ENCODE peak calls at places on chromosome 2, in seven cellular contexts. One of them, this sample, is unnamed.

GRCh38 chr2:216426166-216426777 is 14.0 kb downstream of the SMARCAL1 start:
- DNase-seq in upper lobe of left lung: no peak
- DNase-seq in spleen: no peak
- DNase-seq in esophagus muscularis mucosa: no peak
- DNase-seq in esophagus squamous epithelium: no peak
- DNase-seq in transverse colon: no peak
- DNase-seq in adrenal gland: no peak
- DNase-seq in this sample: no peak

GRCh38 chr2:222939208-222939846 is 78.5 kb downstream of the ACSL3 start:
- DNase-seq in upper lobe of left lung: peak
- DNase-seq in spleen: no peak
- DNase-seq in esophagus muscularis mucosa: no peak
- DNase-seq in esophagus squamous epithelium: no peak
- DNase-seq in transverse colon: peak
- DNase-seq in adrenal gland: peak
- DNase-seq in this sample: no peak

GRCh38 chr2:113872201-113872600 is 17.7 kb upstream of the ACTR3 start:
- DNase-seq in upper lobe of left lung: no peak
- DNase-seq in spleen: no peak
- DNase-seq in esophagus muscularis mucosa: no peak
- DNase-seq in esophagus squamous epithelium: no peak
- DNase-seq in transverse colon: no peak
- DNase-seq in adrenal gland: no peak
- DNase-seq in this sample: no peak

GRCh38 chr2:71417300-71418202 is 35.8 kb upstream of the DYSF start:
- DNase-seq in upper lobe of left lung: no peak
- DNase-seq in spleen: no peak
- DNase-seq in esophagus muscularis mucosa: no peak
- DNase-seq in esophagus squamous epithelium: no peak
- DNase-seq in transverse colon: no peak
- DNase-seq in adrenal gland: no peak
- DNase-seq in this sample: no peak

GRCh38 chr2:223046470-223047053 is 5.4 kb upstream of the KCNE4 start:
- DNase-seq in upper lobe of left lung: no peak
- DNase-seq in spleen: no peak
- DNase-seq in esophagus muscularis mucosa: no peak
- DNase-seq in esophagus squamous epithelium: no peak
- DNase-seq in transverse colon: no peak
- DNase-seq in adrenal gland: no peak
- DNase-seq in this sample: no peak

GRCh38 chr2:100780203-100781008 is 39.5 kb upstream of the NPAS2 start:
- DNase-seq in upper lobe of left lung: peak
- DNase-seq in spleen: no peak
- DNase-seq in esophagus muscularis mucosa: no peak
- DNase-seq in esophagus squamous epithelium: no peak
- DNase-seq in transverse colon: peak
- DNase-seq in adrenal gland: no peak
- DNase-seq in this sample: no peak

GRCh38 chr2:236830931-236831330 is 254.8 kb upstream of the COPS8 start:
- DNase-seq in upper lobe of left lung: no peak
- DNase-seq in spleen: no peak
- DNase-seq in esophagus muscularis mucosa: no peak
- DNase-seq in esophagus squamous epithelium: no peak
- DNase-seq in transverse colon: no peak
- DNase-seq in adrenal gland: no peak
- DNase-seq in this sample: no peak

GRCh38 chr2:65622499-65622898 is 190.1 kb upstream of the SPRED2 start:
- DNase-seq in upper lobe of left lung: no peak
- DNase-seq in spleen: no peak
- DNase-seq in esophagus muscularis mucosa: no peak
- DNase-seq in esophagus squamous epithelium: no peak
- DNase-seq in transverse colon: no peak
- DNase-seq in adrenal gland: no peak
- DNase-seq in this sample: no peak

GRCh38 chr2:174546519-174547506 is 50.8 kb downstream of the WIPF1 start:
- DNase-seq in upper lobe of left lung: no peak
- DNase-seq in spleen: no peak
- DNase-seq in esophagus muscularis mucosa: no peak
- DNase-seq in esophagus squamous epithelium: no peak
- DNase-seq in transverse colon: no peak
- DNase-seq in adrenal gland: peak
- DNase-seq in this sample: no peak

GRCh38 chr2:226661789-226662545 is 137.7 kb downstream of the IRS1 start:
- DNase-seq in upper lobe of left lung: no peak
- DNase-seq in spleen: no peak
- DNase-seq in esophagus muscularis mucosa: no peak
- DNase-seq in esophagus squamous epithelium: no peak
- DNase-seq in transverse colon: no peak
- DNase-seq in adrenal gland: peak
- DNase-seq in this sample: no peak

GRCh38 chr2:165697727-165698620 is 96.1 kb downstream of the GALNT3 start:
- DNase-seq in upper lobe of left lung: no peak
- DNase-seq in spleen: no peak
- DNase-seq in esophagus muscularis mucosa: no peak
- DNase-seq in esophagus squamous epithelium: no peak
- DNase-seq in transverse colon: no peak
- DNase-seq in adrenal gland: no peak
- DNase-seq in this sample: no peak

GRCh38 chr2:226114436-226114835 is 685.2 kb downstream of the IRS1 start:
- DNase-seq in upper lobe of left lung: no peak
- DNase-seq in spleen: no peak
- DNase-seq in esophagus muscularis mucosa: no peak
- DNase-seq in esophagus squamous epithelium: no peak
- DNase-seq in transverse colon: no peak
- DNase-seq in adrenal gland: no peak
- DNase-seq in this sample: no peak

GRCh38 chr2:234502919-234503285 is 6.0 kb upstream of the ARL4C start:
- DNase-seq in upper lobe of left lung: no peak
- DNase-seq in spleen: no peak
- DNase-seq in esophagus muscularis mucosa: no peak
- DNase-seq in esophagus squamous epithelium: no peak
- DNase-seq in transverse colon: no peak
- DNase-seq in adrenal gland: no peak
- DNase-seq in this sample: no peak

GRCh38 chr2:120878970-120879369 is 143.3 kb downstream of the GLI2 start:
- DNase-seq in upper lobe of left lung: no peak
- DNase-seq in spleen: no peak
- DNase-seq in esophagus muscularis mucosa: no peak
- DNase-seq in esophagus squamous epithelium: no peak
- DNase-seq in transverse colon: no peak
- DNase-seq in adrenal gland: no peak
- DNase-seq in this sample: no peak

GRCh38 chr2:174176898-174177297 is 71.4 kb downstream of the OLA1 start:
- DNase-seq in upper lobe of left lung: no peak
- DNase-seq in spleen: no peak
- DNase-seq in esophagus muscularis mucosa: no peak
- DNase-seq in esophagus squamous epithelium: no peak
- DNase-seq in transverse colon: no peak
- DNase-seq in adrenal gland: no peak
- DNase-seq in this sample: no peak

GRCh38 chr2:48943436-48943835 is 187.9 kb upstream of the LHCGR start:
- DNase-seq in upper lobe of left lung: no peak
- DNase-seq in spleen: no peak
- DNase-seq in esophagus muscularis mucosa: no peak
- DNase-seq in esophagus squamous epithelium: no peak
- DNase-seq in transverse colon: no peak
- DNase-seq in adrenal gland: no peak
- DNase-seq in this sample: no peak

GRCh38 chr2:219104107-219105050 is 43.7 kb upstream of the IHH start:
- DNase-seq in upper lobe of left lung: no peak
- DNase-seq in spleen: no peak
- DNase-seq in esophagus muscularis mucosa: no peak
- DNase-seq in esophagus squamous epithelium: no peak
- DNase-seq in transverse colon: no peak
- DNase-seq in adrenal gland: no peak
- DNase-seq in this sample: no peak

GRCh38 chr2:147045113-147045512 is 799.7 kb upstream of the ACVR2A start:
- DNase-seq in upper lobe of left lung: peak
- DNase-seq in spleen: no peak
- DNase-seq in esophagus muscularis mucosa: no peak
- DNase-seq in esophagus squamous epithelium: no peak
- DNase-seq in transverse colon: peak
- DNase-seq in adrenal gland: peak
- DNase-seq in this sample: no peak

GRCh38 chr2:60992985-60993392 is 24.5 kb upstream of the PEX13 start:
- DNase-seq in upper lobe of left lung: peak
- DNase-seq in spleen: peak
- DNase-seq in esophagus muscularis mucosa: no peak
- DNase-seq in esophagus squamous epithelium: no peak
- DNase-seq in transverse colon: no peak
- DNase-seq in adrenal gland: no peak
- DNase-seq in this sample: peak

GRCh38 chr2:202689898-202690297 is 55.1 kb downstream of the FAM117B start:
- DNase-seq in upper lobe of left lung: no peak
- DNase-seq in spleen: no peak
- DNase-seq in esophagus muscularis mucosa: no peak
- DNase-seq in esophagus squamous epithelium: no peak
- DNase-seq in transverse colon: no peak
- DNase-seq in adrenal gland: no peak
- DNase-seq in this sample: no peak

GRCh38 chr2:128469203-128469602 is 150.5 kb upstream of the HS6ST1 start:
- DNase-seq in upper lobe of left lung: no peak
- DNase-seq in spleen: no peak
- DNase-seq in esophagus muscularis mucosa: peak
- DNase-seq in esophagus squamous epithelium: no peak
- DNase-seq in transverse colon: no peak
- DNase-seq in adrenal gland: peak
- DNase-seq in this sample: no peak

GRCh38 chr2:179264238-179265081 is at the start of gene SESTD1:
- DNase-seq in upper lobe of left lung: peak
- DNase-seq in spleen: peak
- DNase-seq in esophagus muscularis mucosa: no peak
- DNase-seq in esophagus squamous epithelium: no peak
- DNase-seq in transverse colon: peak
- DNase-seq in adrenal gland: peak
- DNase-seq in this sample: peak

GRCh38 chr2:227450921-227451654 is 20.9 kb upstream of the AGFG1 start:
- DNase-seq in upper lobe of left lung: no peak
- DNase-seq in spleen: no peak
- DNase-seq in esophagus muscularis mucosa: peak
- DNase-seq in esophagus squamous epithelium: no peak
- DNase-seq in transverse colon: no peak
- DNase-seq in adrenal gland: no peak
- DNase-seq in this sample: no peak

GRCh38 chr2:7324706-7325105 is 407.5 kb downstream of the RNF144A start:
- DNase-seq in upper lobe of left lung: no peak
- DNase-seq in spleen: no peak
- DNase-seq in esophagus muscularis mucosa: no peak
- DNase-seq in esophagus squamous epithelium: no peak
- DNase-seq in transverse colon: no peak
- DNase-seq in adrenal gland: no peak
- DNase-seq in this sample: no peak

GRCh38 chr2:161122772-161123530 is 37.3 kb upstream of the TANK start:
- DNase-seq in upper lobe of left lung: peak
- DNase-seq in spleen: no peak
- DNase-seq in esophagus muscularis mucosa: no peak
- DNase-seq in esophagus squamous epithelium: no peak
- DNase-seq in transverse colon: peak
- DNase-seq in adrenal gland: peak
- DNase-seq in this sample: peak
- H3K4me3 ChIP-seq in upper lobe of left lung: no peak
- H3K4me3 ChIP-seq in spleen: peak
- H3K4me3 ChIP-seq in esophagus muscularis mucosa: peak
- H3K4me3 ChIP-seq in esophagus squamous epithelium: peak
- H3K4me3 ChIP-seq in transverse colon: no peak
- H3K4me3 ChIP-seq in adrenal gland: no peak
- H3K4me3 ChIP-seq in this sample: no peak

GRCh38 chr2:30332791-30333453 is 101.6 kb downstream of the LBH start:
- DNase-seq in upper lobe of left lung: no peak
- DNase-seq in spleen: no peak
- DNase-seq in esophagus muscularis mucosa: no peak
- DNase-seq in esophagus squamous epithelium: no peak
- DNase-seq in transverse colon: no peak
- DNase-seq in adrenal gland: no peak
- DNase-seq in this sample: no peak
- TF ChIP-seq POLR2A in upper lobe of left lung: no peak
- TF ChIP-seq POLR2A in spleen: no peak
- TF ChIP-seq POLR2A in esophagus muscularis mucosa: no peak
- TF ChIP-seq POLR2A in esophagus squamous epithelium: no peak
- TF ChIP-seq POLR2A in transverse colon: no peak
- TF ChIP-seq POLR2A in adrenal gland: no peak
- TF ChIP-seq POLR2A in this sample: no peak

GRCh38 chr2:233422050-233422639 is 67.9 kb downstream of the DGKD start:
- DNase-seq in upper lobe of left lung: peak
- DNase-seq in spleen: peak
- DNase-seq in esophagus muscularis mucosa: no peak
- DNase-seq in esophagus squamous epithelium: no peak
- DNase-seq in transverse colon: peak
- DNase-seq in adrenal gland: peak
- DNase-seq in this sample: peak
- H3K4me3 ChIP-seq in upper lobe of left lung: no peak
- H3K4me3 ChIP-seq in spleen: peak
- H3K4me3 ChIP-seq in esophagus muscularis mucosa: no peak
- H3K4me3 ChIP-seq in esophagus squamous epithelium: no peak
- H3K4me3 ChIP-seq in transverse colon: no peak
- H3K4me3 ChIP-seq in adrenal gland: no peak
- H3K4me3 ChIP-seq in this sample: no peak

GRCh38 chr2:241234066-241234790 is 45.8 kb downstream of the ANO7 start:
- DNase-seq in upper lobe of left lung: no peak
- DNase-seq in spleen: peak
- DNase-seq in esophagus muscularis mucosa: no peak
- DNase-seq in esophagus squamous epithelium: no peak
- DNase-seq in transverse colon: no peak
- DNase-seq in adrenal gland: no peak
- DNase-seq in this sample: no peak
- TF ChIP-seq POLR2A in upper lobe of left lung: no peak
- TF ChIP-seq POLR2A in spleen: no peak
- TF ChIP-seq POLR2A in esophagus muscularis mucosa: no peak
- TF ChIP-seq POLR2A in esophagus squamous epithelium: no peak
- TF ChIP-seq POLR2A in transverse colon: no peak
- TF ChIP-seq POLR2A in adrenal gland: no peak
- TF ChIP-seq POLR2A in this sample: no peak

This sample was measured in Peyer's patch.